ENCODE peak calls at places on chromosomes 12 and 14, in nine cellular contexts. Q is HuH-7.5, T is Kasumi-1, G is hypothalamus, X is activated gamma-delta T cell treated with Interleukin-2 at 50 U/mL for 16 hours, W is bronchial epithelial cell, V is adrenal gland, F is A549, Y is MV-4-11. J is an unnamed sample.

GRCh38 chr12:112928978-112929377 is 9.3 kb upstream of the OAS3 start:
- DNase-seq in Q (no peak), G (no peak), Y (no peak), T (no peak), F (no peak), V (no peak), X (no peak), W (no peak), J (no peak)

GRCh38 chr12:40054554-40055226 is 51.2 kb downstream of the SLC2A13 start:
- DNase-seq in W (peak), F (peak), G (no peak), V (peak), X (no peak), T (no peak), Q (no peak), Y (no peak), J (peak)

GRCh38 chr14:93105362-93105761 is 10.4 kb downstream of the ITPK1 start:
- DNase-seq in V (peak), F (no peak), G (no peak), T (no peak), X (no peak), W (peak), Q (no peak), Y (peak), J (peak)

GRCh38 chr14:38350102-38350501 is 94.2 kb upstream of the CLEC14A start:
- DNase-seq in V (no peak), Q (no peak), F (no peak), T (no peak), W (no peak), G (no peak), X (no peak), Y (no peak), J (no peak)

GRCh38 chr14:74979442-74980397 is 23.0 kb upstream of the EIF2B2 start:
- DNase-seq in T (no peak), G (no peak), F (no peak), X (no peak), V (no peak), Y (no peak), W (peak), Q (no peak), J (peak)

GRCh38 chr14:63078606-63079005 is 33.3 kb upstream of the KCNH5 start:
- DNase-seq in Y (no peak), W (no peak), X (no peak), F (no peak), Q (no peak), G (no peak), T (no peak), V (no peak), J (no peak)

GRCh38 chr12:4870423-4870822 is 39.3 kb upstream of the KCNA1 start:
- DNase-seq in V (no peak), G (no peak), F (no peak), W (no peak), X (no peak), Q (no peak), Y (no peak), T (no peak), J (no peak)

GRCh38 chr12:78278706-78279105 is 448.0 kb downstream of the NAV3 start:
- DNase-seq in Y (no peak), F (no peak), G (no peak), W (no peak), X (no peak), T (no peak), V (no peak), Q (no peak), J (no peak)

GRCh38 chr12:79737875-79738718 is 47.3 kb upstream of the PAWR start:
- DNase-seq in X (peak), F (peak), Q (peak), T (peak), G (no peak), W (peak), V (peak), Y (peak), J (peak)

GRCh38 chr12:117590999-117591398 is 229.6 kb upstream of the NOS1 start:
- DNase-seq in Q (no peak), T (no peak), Y (no peak), F (no peak), X (no peak), V (no peak), G (no peak), W (no peak), J (no peak)

GRCh38 chr14:101836131-101836530 is 74.6 kb downstream of the PPP2R5C start:
- DNase-seq in F (no peak), Q (no peak), G (no peak), X (no peak), V (peak), Y (no peak), W (no peak), T (no peak), J (peak)

GRCh38 chr12:25436206-25436912 is 116.7 kb downstream of the LMNTD1 start:
- DNase-seq in V (no peak), W (peak), X (no peak), Q (peak), Y (peak), G (peak), T (peak), F (peak), J (peak)

J was measured in iris pigment epithelial cell.